ENCODE peak calls at places on chromosomes 7 and 10, in seven cellular contexts. One of them, this sample, is unnamed.

GRCh38 chr7:28840515-28841125 is 117.5 kb downstream of the TRIL start:
- DNase-seq in sciatic nerve: no peak
- DNase-seq in mucosa of gallbladder: no peak
- DNase-seq in tibial artery: no peak
- DNase-seq in AG20443: peak
- DNase-seq in stimulated activated CD4-positive, alpha-beta T cell treated with anti-CD3 and anti-CD28 coated beads, Interleukin-15, amount 100 ng/mL, for 1 hour: no peak
- DNase-seq in lower leg skin: no peak
- DNase-seq in this sample: no peak

GRCh38 chr7:48180981-48181380 is 9.7 kb downstream of the ABCA13 start:
- DNase-seq in sciatic nerve: no peak
- DNase-seq in mucosa of gallbladder: no peak
- DNase-seq in tibial artery: no peak
- DNase-seq in AG20443: peak
- DNase-seq in stimulated activated CD4-positive, alpha-beta T cell treated with anti-CD3 and anti-CD28 coated beads, Interleukin-15, amount 100 ng/mL, for 1 hour: no peak
- DNase-seq in lower leg skin: no peak
- DNase-seq in this sample: no peak

GRCh38 chr7:134140889-134141867 is 14.0 kb downstream of the LRGUK start:
- DNase-seq in sciatic nerve: peak
- DNase-seq in mucosa of gallbladder: peak
- DNase-seq in tibial artery: peak
- DNase-seq in AG20443: peak
- DNase-seq in stimulated activated CD4-positive, alpha-beta T cell treated with anti-CD3 and anti-CD28 coated beads, Interleukin-15, amount 100 ng/mL, for 1 hour: peak
- DNase-seq in lower leg skin: peak
- DNase-seq in this sample: peak

GRCh38 chr10:46520941-46521340 is 35.5 kb downstream of the GPRIN2 start:
- DNase-seq in sciatic nerve: peak
- DNase-seq in mucosa of gallbladder: peak
- DNase-seq in tibial artery: no peak
- DNase-seq in AG20443: no peak
- DNase-seq in stimulated activated CD4-positive, alpha-beta T cell treated with anti-CD3 and anti-CD28 coated beads, Interleukin-15, amount 100 ng/mL, for 1 hour: peak
- DNase-seq in lower leg skin: no peak
- DNase-seq in this sample: no peak

GRCh38 chr7:75638607-75639070 is 100.1 kb downstream of the HIP1 start:
- DNase-seq in sciatic nerve: peak
- DNase-seq in mucosa of gallbladder: peak
- DNase-seq in tibial artery: peak
- DNase-seq in AG20443: peak
- DNase-seq in stimulated activated CD4-positive, alpha-beta T cell treated with anti-CD3 and anti-CD28 coated beads, Interleukin-15, amount 100 ng/mL, for 1 hour: no peak
- DNase-seq in lower leg skin: no peak
- DNase-seq in this sample: no peak

GRCh38 chr7:143395187-143396149 is 13.2 kb downstream of the EPHA1 start:
- DNase-seq in sciatic nerve: no peak
- DNase-seq in mucosa of gallbladder: peak
- DNase-seq in tibial artery: no peak
- DNase-seq in AG20443: no peak
- DNase-seq in stimulated activated CD4-positive, alpha-beta T cell treated with anti-CD3 and anti-CD28 coated beads, Interleukin-15, amount 100 ng/mL, for 1 hour: no peak
- DNase-seq in lower leg skin: no peak
- DNase-seq in this sample: no peak

GRCh38 chr10:35827783-35828182 is 185.7 kb upstream of the FZD8 start:
- DNase-seq in sciatic nerve: no peak
- DNase-seq in mucosa of gallbladder: no peak
- DNase-seq in tibial artery: no peak
- DNase-seq in AG20443: no peak
- DNase-seq in stimulated activated CD4-positive, alpha-beta T cell treated with anti-CD3 and anti-CD28 coated beads, Interleukin-15, amount 100 ng/mL, for 1 hour: no peak
- DNase-seq in lower leg skin: no peak
- DNase-seq in this sample: no peak

GRCh38 chr7:156994417-156994816 is 16.0 kb downstream of the MNX1 start:
- DNase-seq in sciatic nerve: no peak
- DNase-seq in mucosa of gallbladder: no peak
- DNase-seq in tibial artery: no peak
- DNase-seq in AG20443: no peak
- DNase-seq in stimulated activated CD4-positive, alpha-beta T cell treated with anti-CD3 and anti-CD28 coated beads, Interleukin-15, amount 100 ng/mL, for 1 hour: no peak
- DNase-seq in lower leg skin: no peak
- DNase-seq in this sample: no peak

GRCh38 chr7:68925241-68925640 is 673.0 kb upstream of the AUTS2 start:
- DNase-seq in sciatic nerve: no peak
- DNase-seq in mucosa of gallbladder: no peak
- DNase-seq in tibial artery: no peak
- DNase-seq in AG20443: no peak
- DNase-seq in stimulated activated CD4-positive, alpha-beta T cell treated with anti-CD3 and anti-CD28 coated beads, Interleukin-15, amount 100 ng/mL, for 1 hour: no peak
- DNase-seq in lower leg skin: no peak
- DNase-seq in this sample: no peak

GRCh38 chr7:94182721-94183120 is 178.6 kb upstream of the BET1 start:
- DNase-seq in sciatic nerve: no peak
- DNase-seq in mucosa of gallbladder: no peak
- DNase-seq in tibial artery: no peak
- DNase-seq in AG20443: no peak
- DNase-seq in stimulated activated CD4-positive, alpha-beta T cell treated with anti-CD3 and anti-CD28 coated beads, Interleukin-15, amount 100 ng/mL, for 1 hour: no peak
- DNase-seq in lower leg skin: no peak
- DNase-seq in this sample: no peak

GRCh38 chr7:122597277-122597676 is 101.6 kb downstream of the RNF133 start:
- DNase-seq in sciatic nerve: no peak
- DNase-seq in mucosa of gallbladder: no peak
- DNase-seq in tibial artery: no peak
- DNase-seq in AG20443: no peak
- DNase-seq in stimulated activated CD4-positive, alpha-beta T cell treated with anti-CD3 and anti-CD28 coated beads, Interleukin-15, amount 100 ng/mL, for 1 hour: no peak
- DNase-seq in lower leg skin: no peak
- DNase-seq in this sample: no peak

GRCh38 chr10:46556515-46557318 is at the start of gene GPRIN2:
- DNase-seq in sciatic nerve: peak
- DNase-seq in mucosa of gallbladder: peak
- DNase-seq in tibial artery: peak
- DNase-seq in AG20443: no peak
- DNase-seq in stimulated activated CD4-positive, alpha-beta T cell treated with anti-CD3 and anti-CD28 coated beads, Interleukin-15, amount 100 ng/mL, for 1 hour: no peak
- DNase-seq in lower leg skin: no peak
- DNase-seq in this sample: no peak

GRCh38 chr10:77320852-77321496 is 316.6 kb downstream of the KCNMA1 start:
- DNase-seq in sciatic nerve: no peak
- DNase-seq in mucosa of gallbladder: no peak
- DNase-seq in tibial artery: no peak
- DNase-seq in AG20443: peak
- DNase-seq in stimulated activated CD4-positive, alpha-beta T cell treated with anti-CD3 and anti-CD28 coated beads, Interleukin-15, amount 100 ng/mL, for 1 hour: no peak
- DNase-seq in lower leg skin: no peak
- DNase-seq in this sample: no peak

GRCh38 chr7:25262586-25262985 is 34.3 kb upstream of the NPVF start:
- DNase-seq in sciatic nerve: no peak
- DNase-seq in mucosa of gallbladder: no peak
- DNase-seq in tibial artery: no peak
- DNase-seq in AG20443: no peak
- DNase-seq in stimulated activated CD4-positive, alpha-beta T cell treated with anti-CD3 and anti-CD28 coated beads, Interleukin-15, amount 100 ng/mL, for 1 hour: no peak
- DNase-seq in lower leg skin: no peak
- DNase-seq in this sample: no peak

GRCh38 chr7:51303142-51303525 is 13.5 kb downstream of the COBL start:
- DNase-seq in sciatic nerve: no peak
- DNase-seq in mucosa of gallbladder: no peak
- DNase-seq in tibial artery: no peak
- DNase-seq in AG20443: no peak
- DNase-seq in stimulated activated CD4-positive, alpha-beta T cell treated with anti-CD3 and anti-CD28 coated beads, Interleukin-15, amount 100 ng/mL, for 1 hour: no peak
- DNase-seq in lower leg skin: no peak
- DNase-seq in this sample: no peak

GRCh38 chr10:488081-488932 is 201.2 kb downstream of the DIP2C start:
- DNase-seq in sciatic nerve: no peak
- DNase-seq in mucosa of gallbladder: no peak
- DNase-seq in tibial artery: no peak
- DNase-seq in AG20443: no peak
- DNase-seq in stimulated activated CD4-positive, alpha-beta T cell treated with anti-CD3 and anti-CD28 coated beads, Interleukin-15, amount 100 ng/mL, for 1 hour: no peak
- DNase-seq in lower leg skin: no peak
- DNase-seq in this sample: no peak

This sample was measured in hypothalamus.